ENCODE peak calls at places on chromosomes 16 and 17, in ten cellular contexts. D is A549, X is adrenal gland, O is K562, G is ovary, E is IMR-90, C is suprapubic skin, H is uterus, U is body of pancreas, Y is breast epithelium. I is an unnamed sample.

GRCh38 chr16:75273054-75273925 is 21.9 kb upstream of the BCAR1 start:
- DNase-seq in U (no peak), C (no peak), O (no peak), E (peak; percentile 72), H (no peak), X (peak; percentile 48), G (no peak), D (no peak), Y (no peak), I (no peak)

GRCh38 chr16:31860508-31860907 is 13.1 kb upstream of the ZNF267 start:
- DNase-seq in H (no peak), X (no peak), Y (no peak), O (no peak), G (no peak), U (no peak), D (no peak), C (no peak), E (no peak), I (no peak)

GRCh38 chr17:56440391-56440790 is 153.1 kb upstream of the NOG start:
- DNase-seq in Y (no peak), H (no peak), E (peak; percentile 24), O (no peak), C (no peak), G (no peak), X (no peak), U (no peak), D (no peak), I (no peak)

GRCh38 chr16:11107781-11108465 is 148.1 kb downstream of the SOCS1 start:
- DNase-seq in E (peak; percentile 90), Y (no peak), H (no peak), O (no peak), U (no peak), G (no peak), D (no peak), C (no peak), X (no peak), I (no peak)

GRCh38 chr17:9817086-9817485 is 4.8 kb downstream of the GSG1L2 start:
- DNase-seq in O (no peak), E (peak; percentile 23), C (no peak), U (peak; percentile 42), X (peak; percentile 26), G (no peak), Y (peak; percentile 33), H (no peak), D (no peak), I (no peak)

GRCh38 chr17:68378202-68379149 is 78.8 kb downstream of the WIPI1 start:
- DNase-seq in X (peak; percentile 95), G (peak; percentile 96), C (peak; percentile 98), U (peak; percentile 85), D (peak; percentile 63), O (no peak), E (peak; percentile 94), Y (peak; percentile 87), H (peak; percentile 98), I (no peak)

GRCh38 chr17:9371019-9371418 is 204.6 kb downstream of the STX8 start:
- DNase-seq in G (no peak), O (no peak), Y (no peak), C (no peak), U (no peak), X (no peak), H (no peak), D (peak; percentile 48), E (peak; percentile 91), I (no peak)

GRCh38 chr17:72705905-72706395 is 386.5 kb downstream of the SLC39A11 start:
- DNase-seq in E (no peak), X (no peak), H (no peak), G (no peak), Y (no peak), U (no peak), D (no peak), O (no peak), C (no peak), I (no peak)

GRCh38 chr17:10316986-10317834 is 55.6 kb downstream of the MYH13 start:
- DNase-seq in O (peak; percentile 12), U (peak; percentile 64), X (peak; percentile 87), D (peak; percentile 50), Y (no peak), C (peak; percentile 87), H (peak; percentile 69), G (no peak), E (peak; percentile 41), I (peak; percentile 33)

GRCh38 chr16:57799619-57800212 is 2.6 kb downstream of the KIFC3 start:
- DNase-seq in G (no peak), H (no peak), D (no peak), U (no peak), Y (no peak), O (no peak), E (no peak), C (no peak), X (no peak), I (no peak)

GRCh38 chr16:27241658-27242057 is 26.9 kb downstream of the NSMCE1 start:
- DNase-seq in C (peak; percentile 28), Y (no peak), E (peak; percentile 29), O (no peak), D (no peak), G (no peak), U (no peak), X (peak; percentile 0), H (no peak), I (no peak)
- TF ChIP-seq POLR2A in C (no peak), Y (no peak), E (no peak), O (no peak), D (no peak), G (no peak), U (no peak), X (no peak), H (no peak), I (no peak)

DNA sequence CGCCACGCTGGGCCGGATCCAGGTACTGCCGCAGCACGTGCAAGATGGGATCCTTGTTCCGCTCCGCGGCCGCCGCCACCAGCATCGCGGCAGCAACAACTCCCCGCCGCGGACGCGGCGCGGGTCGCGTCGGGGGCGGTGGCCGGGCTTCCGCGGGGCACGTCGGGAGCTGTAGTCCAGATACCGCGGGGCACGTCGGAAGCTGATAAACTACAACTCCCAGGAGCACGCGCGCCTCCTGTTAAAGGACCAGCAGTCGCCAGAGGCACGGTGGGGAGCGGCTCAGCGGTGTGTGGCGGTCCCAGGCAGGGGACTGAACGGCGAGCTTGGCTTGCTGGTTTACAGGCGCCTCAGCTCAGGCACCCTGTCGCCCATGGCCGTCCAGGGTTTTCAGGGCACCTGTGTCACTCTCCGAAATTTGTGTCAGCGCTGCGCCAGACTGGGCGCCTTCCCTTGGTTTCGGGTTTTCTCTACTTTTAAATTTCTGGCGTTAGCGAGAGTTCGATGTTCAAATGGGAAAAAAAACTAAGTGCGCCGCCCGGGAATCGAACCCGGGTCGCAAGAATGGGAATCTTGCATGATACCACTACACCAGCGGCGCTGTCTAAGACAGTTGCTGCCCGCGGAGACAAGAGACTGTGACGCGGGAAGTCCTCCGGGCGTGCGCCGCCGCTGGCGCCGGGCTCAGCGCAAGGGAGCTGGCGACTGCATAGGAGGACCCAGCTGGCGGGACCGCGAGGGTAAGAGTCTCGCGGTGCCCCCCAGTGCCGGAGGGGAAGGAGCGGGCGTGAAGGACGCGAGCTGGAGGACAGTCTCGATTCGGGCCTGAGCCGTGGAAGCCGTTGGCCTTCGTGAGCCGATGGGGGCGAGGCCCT is at the start of gene METTL26:
- DNase-seq in U (peak; percentile 97), X (peak; percentile 97), E (peak; percentile 91), D (peak; percentile 92), C (peak; percentile 97), G (peak; percentile 96), O (peak; percentile 92), Y (peak; percentile 91), H (peak; percentile 95), I (peak; percentile 99)
- TF ChIP-seq POLR2A in U (peak; percentile 48), X (peak; percentile 55), E (peak; percentile 69), D (peak; percentile 94), C (no peak), G (peak; percentile 66), O (peak; percentile 69), Y (no peak), H (peak; percentile 53), I (peak; percentile 57)

GRCh38 chr16:30355144-30355953 is at the start of gene CD2BP2:
- DNase-seq in X (peak; percentile 98), C (peak; percentile 98), H (peak; percentile 99), E (peak; percentile 100), Y (peak; percentile 98), O (peak; percentile 94), U (peak; percentile 95), G (peak; percentile 97), D (peak; percentile 95), I (peak; percentile 90)
- TF ChIP-seq POLR2A in X (peak; percentile 59), C (peak; percentile 32), H (peak; percentile 44), E (peak; percentile 76), Y (no peak), O (peak; percentile 82), U (peak; percentile 63), G (peak; percentile 45), D (peak; percentile 31), I (no peak)

GRCh38 chr17:81522491-81523125 is 5.6 kb upstream of the FSCN2 start:
- DNase-seq in H (no peak), U (no peak), O (no peak), C (no peak), G (no peak), Y (no peak), D (no peak), X (no peak), E (no peak), I (no peak)

GRCh38 chr17:81524865-81525159 is 3.4 kb upstream of the FSCN2 start:
- DNase-seq in E (no peak), Y (no peak), H (no peak), U (no peak), C (no peak), G (no peak), D (no peak), X (no peak), O (no peak), I (no peak)

GRCh38 chr17:81524063-81524864 is 3.9 kb upstream of the FSCN2 start:
- DNase-seq in C (no peak), X (no peak), G (no peak), D (no peak), H (no peak), Y (no peak), O (no peak), E (no peak), U (no peak), I (no peak)

GRCh38 chr17:81520021-81520894 is 7.7 kb upstream of the ACTG1 start:
- DNase-seq in G (no peak), Y (no peak), U (peak; percentile 29), X (no peak), O (no peak), D (no peak), E (no peak), H (no peak), C (no peak), I (no peak)

DNA sequence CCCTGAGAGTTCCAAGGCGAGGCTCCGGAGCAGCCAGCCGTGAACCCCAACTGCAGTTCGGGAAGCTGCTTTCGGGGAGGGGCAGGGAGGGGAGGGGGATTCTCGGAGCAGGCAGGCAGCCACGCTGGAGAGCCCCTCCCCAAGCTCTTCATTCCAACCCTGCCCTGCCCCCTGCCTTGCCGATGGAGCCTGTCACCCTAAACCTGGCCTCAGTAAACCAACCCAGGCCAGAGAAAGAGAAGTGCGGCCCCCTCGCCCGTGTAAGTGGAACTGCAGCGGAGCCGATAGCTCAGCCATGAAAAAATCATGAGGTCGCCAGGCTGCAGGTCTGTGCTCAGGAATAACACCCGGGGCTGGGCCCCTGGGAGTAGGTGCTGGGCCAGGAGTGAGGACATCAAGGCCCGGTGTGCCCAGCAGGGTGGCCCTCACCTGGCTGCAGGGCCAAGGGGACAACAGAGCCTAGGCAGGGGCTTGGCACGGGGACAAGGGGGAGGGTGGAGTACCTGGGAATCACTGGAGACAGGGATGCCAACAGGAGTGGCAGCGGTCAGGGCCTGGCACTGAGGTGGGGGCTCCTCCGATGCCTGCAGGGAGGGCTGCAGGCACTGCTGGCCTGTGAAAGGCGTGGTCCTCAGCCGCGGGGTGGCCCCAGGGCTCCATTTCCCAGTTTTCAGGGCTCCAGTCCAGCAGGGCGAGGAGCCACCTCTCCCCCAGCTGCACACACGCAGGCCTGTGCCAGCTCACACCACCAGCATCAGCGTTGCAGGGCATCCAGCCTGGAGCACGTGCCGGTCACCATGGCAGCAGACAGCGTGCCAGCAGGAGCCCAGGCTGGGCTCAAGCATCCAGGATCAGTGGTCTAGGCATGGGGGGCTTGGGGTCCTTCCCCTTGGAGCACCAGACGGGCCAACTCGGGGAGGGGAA is 4.8 kb upstream of the FSCN2 start:
- DNase-seq in X (no peak), D (no peak), O (peak; percentile 69), U (no peak), C (no peak), H (no peak), E (peak; percentile 21), Y (no peak), G (no peak), I (no peak)
- TF ChIP-seq POLR2A in X (no peak), D (no peak), O (no peak), U (no peak), C (no peak), H (no peak), E (no peak), Y (no peak), G (no peak), I (no peak)

I was measured in GM12891.